ENCODE peak calls at places on chromosomes 6 and 20, in four cellular contexts. X, E, D and Z are unnamed samples.

GRCh38 chr6:111972714-111973678 is 80.9 kb upstream of the CCN6 start:
- DNase-seq in X (no peak), E (no peak), D (no peak), Z (no peak)

GRCh38 chr20:45998337-45998736 is 10.4 kb upstream of the MMP9 start:
- DNase-seq in X (no peak), E (no peak), D (no peak), Z (no peak)

GRCh38 chr6:138442663-138443062 is 38.6 kb downstream of the HEBP2 start:
- DNase-seq in X (no peak), E (no peak), D (no peak), Z (no peak)

GRCh38 chr6:44073612-44074382 is 53.5 kb downstream of the MRPL14 start:
- DNase-seq in X (no peak), E (no peak), D (peak; percentile 32), Z (no peak)

GRCh38 chr20:38134427-38135281 is 30.4 kb downstream of the TGM2 start:
- DNase-seq in X (peak; percentile 91), E (no peak), D (peak; percentile 59), Z (peak; percentile 6)

GRCh38 chr20:4101271-4101670 is 85.9 kb upstream of the RNF24 start:
- DNase-seq in X (no peak), E (no peak), D (no peak), Z (no peak)

GRCh38 chr20:47544240-47544639 is 42.6 kb downstream of the NCOA3 start:
- DNase-seq in X (no peak), E (no peak), D (no peak), Z (no peak)

GRCh38 chr6:104688283-104688969 is 171.3 kb downstream of the HACE1 start:
- DNase-seq in X (no peak), E (no peak), D (no peak), Z (no peak)

GRCh38 chr6:16437984-16438383 is 199.6 kb downstream of the GMPR start:
- DNase-seq in X (no peak), E (no peak), D (no peak), Z (no peak)

GRCh38 chr6:118551063-118551672 is 3.1 kb downstream of the PLN start:
- DNase-seq in X (peak; percentile 44), E (no peak), D (peak; percentile 42), Z (no peak)

DNA sequence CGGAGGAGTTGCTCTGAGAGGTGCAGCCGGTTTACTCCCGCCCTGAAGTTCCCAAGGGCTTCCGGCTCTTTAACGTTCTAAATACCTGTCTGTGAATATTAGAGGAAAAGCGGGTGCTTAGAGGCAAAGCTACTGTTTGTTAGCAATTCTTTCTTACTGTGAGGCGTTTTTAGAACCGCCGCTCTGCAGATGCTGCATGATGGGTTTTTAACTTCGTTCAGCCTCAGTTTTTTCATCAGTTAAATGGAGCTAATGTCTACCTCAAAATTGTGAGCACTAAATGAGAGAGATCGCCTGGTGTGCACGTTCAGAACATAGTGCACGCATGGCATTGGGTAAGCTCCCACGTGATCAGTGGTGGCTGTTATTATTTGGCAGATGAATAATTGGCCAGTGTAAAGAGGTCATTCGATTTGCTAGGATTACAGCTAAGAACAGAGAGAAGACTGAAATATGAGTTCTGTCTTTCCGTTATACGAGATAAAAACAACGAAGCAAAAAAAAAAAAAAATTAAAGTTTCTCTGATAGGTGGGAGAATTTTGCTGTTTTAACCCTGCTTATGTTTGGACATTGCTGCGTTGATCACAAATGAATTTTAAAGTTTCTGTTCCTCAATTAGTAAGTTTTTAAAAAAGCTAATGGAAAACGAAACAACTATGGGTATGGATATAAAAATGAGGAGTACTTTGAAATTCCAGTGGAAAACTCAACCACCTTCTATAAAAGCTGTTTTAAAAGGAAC is 660 bp upstream of the TFB1M start:
- DNase-seq in X (peak; percentile 93), E (peak; percentile 85), D (peak; percentile 52), Z (no peak)
- TF ChIP-seq CBFB in X (no peak), E (no peak), D (no peak), Z (no peak)

GRCh38 chr6:145327497-145328055 is 407.7 kb downstream of the EPM2A start:
- DNase-seq in X (no peak), E (no peak), D (no peak), Z (no peak)
- TF ChIP-seq MAX in X (no peak), E (no peak), D (no peak), Z (no peak)

GRCh38 chr6:83518946-83519489 is 6.7 kb downstream of the PRSS35 start:
- DNase-seq in X (no peak), E (no peak), D (no peak), Z (no peak)
- TF ChIP-seq TCF7 in X (no peak), E (no peak), D (no peak), Z (no peak)

GRCh38 chr6:28983838-28984237 is 21.3 kb downstream of the ZNF311 start:
- DNase-seq in X (no peak), E (no peak), D (no peak), Z (no peak)

GRCh38 chr6:28985396-28986164 is 19.5 kb downstream of the ZNF311 start:
- DNase-seq in X (peak; percentile 97), E (no peak), D (no peak), Z (peak; percentile 87)

GRCh38 chr6:28988536-28989415 is 16.3 kb downstream of the ZNF311 start:
- DNase-seq in X (no peak), E (no peak), D (peak; percentile 60), Z (peak; percentile 95)
- TF ChIP-seq CBFB in X (no peak), E (no peak), D (no peak), Z (no peak)